ENCODE peak calls at places on chromosomes 3 and 15, in nine cellular contexts. L is stimulated activated CD4-positive, alpha-beta T cell treated with anti-CD3 and anti-CD28 coated beads, TNF-alpha, amount 100 ng/mL, for 1 hour; M is endothelial cell; K is DMS153; I is activated T-helper 1 cell treated with anti-CD3 and anti-CD28 coated beads, Interleukin-12 subunit alpha, Interleukin-12 subunit beta, Interleukin-2, Interleukin-4 antibody, amounts not matched to agents 30 ng/mL and 10 ng/mL and 1 ng/mL, durations not matched to agents 14 hours and 24 hours and 36 hours; W is GF-D8; U is iPS DF 19.7; J is activated CD8-positive, alpha-beta T cell treated with anti-CD3 and anti-CD28 coated beads for 36 hours; V is B cell. Y is an unnamed sample.

GRCh38 chr3:185532881-185533280 is 19.5 kb downstream of the LIPH start:
- DNase-seq in L (no peak), M (no peak), K (no peak), I (no peak), W (no peak), U (no peak), J (no peak), V (no peak), Y (no peak)

GRCh38 chr3:182092662-182093262 is 381.0 kb downstream of the SOX2 start:
- DNase-seq in L (no peak), M (peak), K (peak), I (no peak), W (no peak), U (no peak), J (no peak), V (no peak), Y (no peak)

GRCh38 chr15:57566840-57567239 is 24.9 kb upstream of the MYZAP start:
- DNase-seq in L (no peak), M (no peak), K (no peak), I (no peak), W (no peak), U (no peak), J (no peak), V (no peak), Y (no peak)

GRCh38 chr15:74604983-74605809 is 10.4 kb upstream of the CLK3 start:
- DNase-seq in L (no peak), M (no peak), K (peak), I (no peak), W (no peak), U (no peak), J (no peak), V (no peak), Y (no peak)

GRCh38 chr15:73524919-73525318 is 82.0 kb downstream of the REC114 start:
- DNase-seq in L (no peak), M (no peak), K (no peak), I (no peak), W (no peak), U (no peak), J (no peak), V (no peak), Y (no peak)

GRCh38 chr3:66854752-66855151 is 143.4 kb upstream of the KBTBD8 start:
- DNase-seq in L (no peak), M (no peak), K (no peak), I (no peak), W (no peak), U (no peak), J (no peak), V (no peak), Y (no peak)

GRCh38 chr3:57951106-57951882 is 56.9 kb upstream of the FLNB start:
- DNase-seq in L (no peak), M (no peak), K (no peak), I (no peak), W (peak), U (no peak), J (peak), V (no peak), Y (no peak)

GRCh38 chr3:19213608-19214220 is 65.4 kb downstream of the KCNH8 start:
- DNase-seq in L (no peak), M (no peak), K (no peak), I (no peak), W (no peak), U (peak), J (no peak), V (no peak), Y (no peak)

GRCh38 chr15:55873024-55873745 is 120.2 kb downstream of the NEDD4 start:
- DNase-seq in L (no peak), M (no peak), K (no peak), I (no peak), W (no peak), U (no peak), J (no peak), V (no peak), Y (no peak)

GRCh38 chr15:79849789-79850188 is 47.0 kb downstream of the MTHFS start:
- DNase-seq in L (no peak), M (peak), K (no peak), I (no peak), W (no peak), U (no peak), J (peak), V (no peak), Y (peak)

GRCh38 chr15:51758645-51759044 is 7.2 kb downstream of the TMOD2 start:
- DNase-seq in L (no peak), M (no peak), K (no peak), I (no peak), W (no peak), U (no peak), J (no peak), V (no peak), Y (peak)

GRCh38 chr15:90212221-90213079 is 11.3 kb downstream of the SEMA4B start:
- DNase-seq in L (no peak), M (no peak), K (no peak), I (no peak), W (no peak), U (no peak), J (no peak), V (no peak), Y (no peak)

GRCh38 chr3:16513141-16514020 is at the start of gene RFTN1:
- DNase-seq in L (peak), M (peak), K (no peak), I (peak), W (no peak), U (no peak), J (peak), V (peak), Y (no peak)

GRCh38 chr15:87609909-87610308 is 646.6 kb downstream of the NTRK3 start:
- DNase-seq in L (no peak), M (no peak), K (no peak), I (no peak), W (no peak), U (no peak), J (no peak), V (no peak), Y (no peak)

GRCh38 chr3:183941216-183941615 is 56.5 kb upstream of the PARL start:
- DNase-seq in L (no peak), M (no peak), K (no peak), I (no peak), W (no peak), U (no peak), J (no peak), V (no peak), Y (no peak)

GRCh38 chr3:16048435-16049318 is 125.8 kb upstream of the GALNT15 start:
- DNase-seq in L (peak), M (peak), K (peak), I (peak), W (peak), U (no peak), J (peak), V (peak), Y (peak)

GRCh38 chr15:101269479-101270223 is 7.6 kb downstream of the SELENOS start:
- DNase-seq in L (no peak), M (no peak), K (no peak), I (no peak), W (no peak), U (no peak), J (no peak), V (no peak), Y (no peak)

GRCh38 chr15:77025471-77025901 is 30.6 kb downstream of the PSTPIP1 start:
- DNase-seq in L (no peak), M (no peak), K (no peak), I (no peak), W (no peak), U (no peak), J (peak), V (peak), Y (no peak)